ENCODE peak calls at places on chromosomes 5 and 9, in ten cellular contexts. R is mucosa of descending colon; X is breast epithelium; K is CD8-positive, alpha-beta T cell; M is heart right ventricle; V is pancreas; J is H1; E is brain microvascular endothelial cell; H is HCT116; Y is lung. Q is an unnamed sample. For H3K36me3, the result is how much of the 10 kb centered on the place peaks cover.

GRCh38 chr9:83219154-83219923 is 156.4 kb upstream of the RASEF start:
- DNase-seq in H (peak), M (peak), E (peak), R (peak), K (no peak), X (peak), Y (peak), V (peak), J (peak), Q (peak)

GRCh38 chr9:131394464-131395026 is 659 bp downstream of the PRRC2B start:
- DNase-seq in Y (no peak), M (peak), J (no peak), R (peak), V (no peak), E (no peak), K (peak), H (no peak), X (no peak), Q (peak)

GRCh38 chr9:93133641-93134017 is 422 bp downstream of the NINJ1 start:
- DNase-seq in K (no peak), V (peak), X (peak), E (peak), J (no peak), M (peak), R (peak), Y (peak), H (no peak), Q (peak)

GRCh38 chr5:153623906-153624765 is 133.7 kb downstream of the GRIA1 start:
- DNase-seq in X (no peak), K (no peak), V (no peak), J (no peak), H (no peak), E (peak), Y (no peak), M (no peak), R (no peak), Q (no peak)

GRCh38 chr9:114745879-114746550 is 59.8 kb downstream of the TNFSF15 start:
- DNase-seq in M (no peak), J (no peak), Y (no peak), V (no peak), X (no peak), H (no peak), E (no peak), K (no peak), R (no peak), Q (no peak)

GRCh38 chr9:132201780-132202703 is 40.2 kb downstream of the NTNG2 start:
- DNase-seq in Y (no peak), H (no peak), E (no peak), V (no peak), R (no peak), J (no peak), M (no peak), K (no peak), X (no peak), Q (no peak)

GRCh38 chr9:89359636-89360315 is 41.5 kb downstream of the SECISBP2 start:
- DNase-seq in Y (no peak), R (no peak), E (no peak), H (no peak), V (no peak), K (no peak), M (no peak), X (no peak), J (no peak), Q (no peak)

GRCh38 chr9:26863074-26863473 is 29.5 kb downstream of the CAAP1 start:
- DNase-seq in K (no peak), J (no peak), R (no peak), E (peak), M (no peak), X (no peak), H (no peak), V (no peak), Y (no peak), Q (no peak)

GRCh38 chr5:66810747-66811355 is 214.7 kb downstream of the MAST4 start:
- DNase-seq in X (no peak), R (no peak), H (no peak), J (no peak), Y (no peak), E (no peak), M (no peak), V (no peak), K (no peak), Q (no peak)

GRCh38 chr5:154213592-154213991 is 23.1 kb downstream of the GALNT10 start:
- DNase-seq in E (no peak), V (no peak), M (no peak), H (no peak), Y (no peak), J (no peak), K (no peak), R (no peak), X (no peak), Q (no peak)

GRCh38 chr9:72863456-72864094 is 89.3 kb downstream of the ALDH1A1 start:
- DNase-seq in H (no peak), X (no peak), V (no peak), Y (no peak), M (no peak), J (no peak), E (no peak), R (no peak), K (no peak), Q (no peak)

GRCh38 chr5:57447656-57448055 is 35.0 kb downstream of the ACTBL2 start:
- DNase-seq in H (no peak), M (no peak), K (no peak), V (no peak), E (peak), R (no peak), J (no peak), X (no peak), Y (no peak), Q (no peak)

GRCh38 chr9:131856105-131856504 is 116.2 kb upstream of the RAPGEF1 start:
- DNase-seq in E (no peak), R (no peak), X (no peak), J (peak), Y (no peak), K (no peak), H (no peak), M (no peak), V (no peak), Q (no peak)

GRCh38 chr5:33994845-33995244 is 10.4 kb upstream of the SLC45A2 start:
- DNase-seq in R (no peak), E (no peak), K (no peak), J (no peak), H (no peak), X (no peak), V (no peak), Y (no peak), M (no peak), Q (no peak)

GRCh38 chr9:89640801-89641200 is 36.0 kb downstream of the GADD45G start:
- DNase-seq in E (no peak), X (no peak), V (no peak), K (no peak), Y (no peak), R (no peak), H (no peak), J (no peak), M (no peak), Q (no peak)

GRCh38 chr5:9898319-9898718 is 268.2 kb upstream of the TAS2R1 start:
- DNase-seq in H (peak), V (no peak), E (peak), K (no peak), J (no peak), M (no peak), R (no peak), X (no peak), Y (peak), Q (no peak)

GRCh38 chr5:64947031-64947430 is 178.3 kb downstream of the CWC27 start:
- DNase-seq in J (no peak), R (no peak), H (no peak), M (no peak), K (no peak), X (no peak), V (no peak), Y (no peak), E (peak), Q (no peak)

GRCh38 chr5:3818612-3819011 is 223.0 kb downstream of the IRX1 start:
- DNase-seq in J (no peak), H (no peak), R (no peak), V (no peak), X (no peak), K (no peak), E (no peak), Y (no peak), M (no peak), Q (no peak)

GRCh38 chr5:91269198-91269597 is 113.9 kb downstream of the ARRDC3 start:
- DNase-seq in K (no peak), M (no peak), Y (no peak), V (no peak), X (no peak), H (no peak), J (no peak), R (no peak), E (no peak), Q (no peak)

GRCh38 chr9:70979971-70980370 is 141.4 kb downstream of the TRPM3 start:
- DNase-seq in M (no peak), J (no peak), H (no peak), R (no peak), V (no peak), X (no peak), K (no peak), Y (no peak), E (no peak), Q (no peak)

GRCh38 chr9:14018061-14018460 is 295.9 kb downstream of the NFIB start:
- DNase-seq in Y (no peak), H (no peak), J (no peak), V (no peak), K (no peak), M (no peak), R (no peak), E (peak), X (no peak), Q (no peak)

GRCh38 chr9:80218336-80218735 is 646.6 kb downstream of the TLE4 start:
- DNase-seq in M (no peak), R (no peak), J (no peak), H (no peak), X (no peak), K (no peak), V (no peak), E (no peak), Y (no peak), Q (no peak)

GRCh38 chr5:177578331-177578730 is 13.7 kb upstream of the TMED9 start:
- DNase-seq in X (no peak), K (no peak), J (no peak), M (no peak), R (no peak), V (no peak), Y (no peak), E (no peak), H (no peak), Q (no peak)

GRCh38 chr5:143600396-143601075 is 197.1 kb upstream of the NR3C1 start:
- DNase-seq in R (no peak), V (no peak), Y (no peak), X (no peak), K (no peak), J (no peak), H (no peak), E (no peak), M (no peak), Q (no peak)

GRCh38 chr9:4297151-4297794 is 2.6 kb downstream of the GLIS3 start:
- DNase-seq in M (peak), E (peak), H (peak), R (peak), X (peak), V (peak), K (no peak), J (no peak), Y (peak), Q (no peak)

GRCh38 chr9:34501889-34502425 is 20.8 kb downstream of the ENHO start:
- DNase-seq in Y (peak), K (no peak), X (peak), H (no peak), M (peak), E (no peak), V (no peak), R (no peak), J (no peak), Q (no peak)

GRCh38 chr5:142979636-142980035 is 209.5 kb downstream of the ARHGAP26 start:
- DNase-seq in M (no peak), R (peak), V (no peak), E (no peak), X (no peak), Y (no peak), J (no peak), K (no peak), H (no peak), Q (no peak)

GRCh38 chr9:135671591-135672041 is 8.5 kb downstream of the LCN9 start:
- DNase-seq in X (no peak), J (peak), K (no peak), V (no peak), H (no peak), Y (no peak), M (no peak), E (no peak), R (no peak), Q (no peak)

GRCh38 chr5:61329729-61330128 is 2.3 kb upstream of the ZSWIM6 start:
- DNase-seq in X (no peak), V (no peak), Y (no peak), R (no peak), E (no peak), M (no peak), J (no peak), K (no peak), H (no peak), Q (peak)

GRCh38 chr5:38938424-38938823 is 92.6 kb downstream of the OSMR start:
- DNase-seq in K (no peak), Y (no peak), M (no peak), E (no peak), X (no peak), J (no peak), H (no peak), V (no peak), R (no peak), Q (no peak)
- H3K36me3 ChIP-seq in K (under half), Y (under half), M (half or more), E (under half), X (under half), J (under half), H (under half), V (under half), R (under half), Q (under half)

DNA sequence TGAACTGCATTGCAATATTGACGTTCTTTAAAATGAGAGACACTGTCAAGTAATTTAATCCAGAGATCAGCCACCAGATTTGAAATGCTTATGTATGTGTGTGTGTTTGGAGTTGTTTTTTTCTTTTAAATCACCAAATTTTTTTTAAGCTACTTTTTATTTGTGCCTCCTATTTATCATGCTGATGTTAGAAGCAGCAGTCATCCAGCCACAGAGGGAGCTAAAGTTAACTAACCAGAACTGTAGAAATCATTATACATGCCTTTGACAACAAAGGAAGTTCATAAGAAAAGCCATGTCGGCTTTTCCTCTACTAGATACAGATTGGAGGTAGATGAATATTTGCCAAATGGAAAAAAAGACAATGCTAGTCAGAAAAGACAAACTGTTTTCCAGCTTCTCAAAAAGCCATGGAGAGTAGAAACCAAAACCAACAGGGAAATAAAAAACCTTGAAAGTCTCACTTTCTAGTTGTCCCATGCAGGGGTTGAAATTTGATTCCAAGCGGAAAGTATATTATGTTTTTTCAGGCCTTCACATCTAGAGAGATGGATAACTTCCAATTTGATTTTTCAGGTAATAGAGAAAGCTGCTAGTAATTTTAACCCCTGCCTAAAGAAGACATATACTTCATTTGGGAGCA is 4.5 kb downstream of the PURA start:
- DNase-seq in M (no peak), H (no peak), J (no peak), Y (no peak), R (no peak), X (no peak), E (no peak), V (no peak), K (no peak), Q (no peak)
- TF ChIP-seq CTCF in M (no peak), H (peak), J (no peak), Y (no peak), R (no peak), X (no peak), E (no peak), V (no peak), K (no peak), Q (peak)

DNA sequence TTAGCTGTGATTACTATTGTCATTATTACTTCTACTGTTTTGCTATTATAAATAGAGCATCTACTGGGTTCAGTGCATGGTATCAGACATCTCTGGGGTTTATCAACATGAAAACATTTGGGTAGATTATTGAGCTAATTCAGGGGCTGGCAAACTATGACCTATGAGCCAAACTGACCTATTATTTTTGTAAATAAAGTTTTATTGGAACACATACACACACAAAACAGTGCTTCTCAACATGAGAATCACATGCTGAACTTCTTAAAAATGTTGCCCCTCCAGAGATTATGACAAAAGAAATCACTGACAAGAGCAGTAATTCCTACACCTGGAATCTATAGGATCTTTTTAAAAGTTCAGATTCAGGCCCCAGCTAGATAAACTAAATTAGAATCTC is 30.4 kb downstream of the SLC31A2 start:
- DNase-seq in X (no peak), Y (no peak), M (no peak), J (no peak), V (no peak), H (no peak), R (no peak), K (no peak), E (no peak), Q (no peak)
- H3K4me3 ChIP-seq in X (no peak), Y (no peak), M (no peak), J (no peak), V (no peak), H (no peak), R (no peak), K (no peak), E (no peak), Q (no peak)

DNA sequence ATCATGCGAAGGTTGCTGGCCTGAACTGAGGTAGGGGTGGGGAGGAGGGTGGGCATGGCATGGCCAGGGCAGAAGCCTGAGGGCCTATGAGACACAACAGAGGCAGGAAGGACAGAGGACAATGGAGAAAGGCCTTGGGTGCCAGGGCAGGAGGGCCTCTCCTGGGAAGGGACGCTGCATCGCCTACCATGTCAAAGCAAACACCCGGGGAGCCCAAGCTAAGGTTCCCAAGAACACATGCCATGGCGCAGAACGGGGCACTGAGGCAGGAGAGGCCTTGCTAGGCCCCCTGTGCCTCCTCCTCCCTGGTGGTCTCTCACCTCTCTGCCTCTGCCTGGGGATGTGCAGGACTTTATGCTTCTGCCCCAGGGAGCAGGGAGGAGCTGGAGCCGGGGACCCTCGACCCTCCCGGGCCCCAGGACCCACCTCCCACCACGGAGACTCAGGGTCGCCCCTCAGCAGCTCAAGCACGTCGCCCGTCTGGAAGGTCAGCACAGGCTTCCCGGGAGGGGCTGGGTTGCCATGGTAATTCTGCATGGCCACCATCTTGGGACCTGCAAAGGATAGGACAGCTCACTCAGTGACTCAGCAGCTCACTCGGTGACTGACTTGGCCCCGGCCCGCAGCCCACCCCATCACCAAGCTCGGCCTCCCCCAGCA is 40.3 kb upstream of the SARDH start:
- DNase-seq in M (peak), J (no peak), K (no peak), H (no peak), Y (no peak), X (no peak), E (no peak), R (peak), V (peak), Q (no peak)
- H3K36me3 ChIP-seq in M (under half), J (under half), K (under half), H (under half), Y (half or more), X (under half), E (under half), R (under half), V (under half), Q (half or more)

GRCh38 chr5:170635706-170636105 is 131.9 kb downstream of the KCNIP1 start:
- DNase-seq in E (no peak), R (no peak), M (no peak), X (no peak), Y (no peak), V (no peak), H (no peak), J (no peak), K (no peak), Q (no peak)
- TF ChIP-seq CTCF in E (no peak), R (no peak), M (no peak), X (no peak), Y (no peak), V (no peak), H (no peak), J (no peak), K (no peak), Q (no peak)

Q was measured in GM06990.